ENCODE peak calls at places on chromosomes 16 and 17, in ten cellular contexts. One of them, this sample, is unnamed.

GRCh38 chr17:54353789-54354525 is 531.2 kb downstream of the KIF2B start:
- DNase-seq in iPS DF 6.9: no peak
- DNase-seq in esophagus squamous epithelium: no peak
- DNase-seq in right atrium auricular region: no peak
- DNase-seq in stimulated activated CD4-positive, alpha-beta T cell treated with anti-CD3 and anti-CD28 coated beads, Interleukin-2, amount 100 ng/mL, for 48 hours: no peak
- DNase-seq in germinal center: no peak
- DNase-seq in effector CD4-positive, alpha-beta T cell: no peak
- DNase-seq in activated T-helper 2 cell treated with anti-CD3 and anti-CD28 coated beads, Interferon-gamma antibody, Interleukin-2, Interleukin-4, amounts not matched to agents 10 μg/mL and 5 μg/mL and 100 μg/mL, durations not matched to agents 14 hours and 24 hours and 36 hours: no peak
- DNase-seq in pulmonary artery endothelial cell: no peak
- DNase-seq in ureter: no peak
- DNase-seq in this sample: no peak

GRCh38 chr16:29025735-29026134 is 40.9 kb downstream of the LAT start:
- DNase-seq in esophagus squamous epithelium: no peak
- DNase-seq in iPS DF 6.9: no peak
- DNase-seq in pulmonary artery endothelial cell: no peak
- DNase-seq in right atrium auricular region: no peak
- DNase-seq in ureter: no peak
- DNase-seq in effector CD4-positive, alpha-beta T cell: no peak
- DNase-seq in stimulated activated CD4-positive, alpha-beta T cell treated with anti-CD3 and anti-CD28 coated beads, Interleukin-2, amount 100 ng/mL, for 48 hours: no peak
- DNase-seq in activated T-helper 2 cell treated with anti-CD3 and anti-CD28 coated beads, Interferon-gamma antibody, Interleukin-2, Interleukin-4, amounts not matched to agents 10 μg/mL and 5 μg/mL and 100 μg/mL, durations not matched to agents 14 hours and 24 hours and 36 hours: no peak
- DNase-seq in germinal center: no peak
- DNase-seq in this sample: no peak

GRCh38 chr16:81583893-81584705 is 139.5 kb downstream of the CMIP start:
- DNase-seq in ureter: peak
- DNase-seq in esophagus squamous epithelium: no peak
- DNase-seq in pulmonary artery endothelial cell: no peak
- DNase-seq in activated T-helper 2 cell treated with anti-CD3 and anti-CD28 coated beads, Interferon-gamma antibody, Interleukin-2, Interleukin-4, amounts not matched to agents 10 μg/mL and 5 μg/mL and 100 μg/mL, durations not matched to agents 14 hours and 24 hours and 36 hours: no peak
- DNase-seq in right atrium auricular region: no peak
- DNase-seq in stimulated activated CD4-positive, alpha-beta T cell treated with anti-CD3 and anti-CD28 coated beads, Interleukin-2, amount 100 ng/mL, for 48 hours: no peak
- DNase-seq in iPS DF 6.9: no peak
- DNase-seq in germinal center: no peak
- DNase-seq in effector CD4-positive, alpha-beta T cell: no peak
- DNase-seq in this sample: no peak

GRCh38 chr17:33073416-33073815 is 81.8 kb downstream of the SPACA3 start:
- DNase-seq in activated T-helper 2 cell treated with anti-CD3 and anti-CD28 coated beads, Interferon-gamma antibody, Interleukin-2, Interleukin-4, amounts not matched to agents 10 μg/mL and 5 μg/mL and 100 μg/mL, durations not matched to agents 14 hours and 24 hours and 36 hours: no peak
- DNase-seq in right atrium auricular region: no peak
- DNase-seq in esophagus squamous epithelium: no peak
- DNase-seq in pulmonary artery endothelial cell: no peak
- DNase-seq in effector CD4-positive, alpha-beta T cell: no peak
- DNase-seq in iPS DF 6.9: no peak
- DNase-seq in germinal center: no peak
- DNase-seq in stimulated activated CD4-positive, alpha-beta T cell treated with anti-CD3 and anti-CD28 coated beads, Interleukin-2, amount 100 ng/mL, for 48 hours: no peak
- DNase-seq in ureter: no peak
- DNase-seq in this sample: no peak

GRCh38 chr17:39963826-39964225 is 1.0 kb downstream of the GSDMA start:
- DNase-seq in pulmonary artery endothelial cell: no peak
- DNase-seq in activated T-helper 2 cell treated with anti-CD3 and anti-CD28 coated beads, Interferon-gamma antibody, Interleukin-2, Interleukin-4, amounts not matched to agents 10 μg/mL and 5 μg/mL and 100 μg/mL, durations not matched to agents 14 hours and 24 hours and 36 hours: no peak
- DNase-seq in stimulated activated CD4-positive, alpha-beta T cell treated with anti-CD3 and anti-CD28 coated beads, Interleukin-2, amount 100 ng/mL, for 48 hours: no peak
- DNase-seq in iPS DF 6.9: no peak
- DNase-seq in effector CD4-positive, alpha-beta T cell: peak
- DNase-seq in germinal center: no peak
- DNase-seq in right atrium auricular region: no peak
- DNase-seq in ureter: no peak
- DNase-seq in esophagus squamous epithelium: no peak
- DNase-seq in this sample: no peak

GRCh38 chr16:31348578-31348977 is 6.4 kb upstream of the ITGAX start:
- DNase-seq in activated T-helper 2 cell treated with anti-CD3 and anti-CD28 coated beads, Interferon-gamma antibody, Interleukin-2, Interleukin-4, amounts not matched to agents 10 μg/mL and 5 μg/mL and 100 μg/mL, durations not matched to agents 14 hours and 24 hours and 36 hours: no peak
- DNase-seq in esophagus squamous epithelium: no peak
- DNase-seq in effector CD4-positive, alpha-beta T cell: no peak
- DNase-seq in ureter: no peak
- DNase-seq in pulmonary artery endothelial cell: no peak
- DNase-seq in stimulated activated CD4-positive, alpha-beta T cell treated with anti-CD3 and anti-CD28 coated beads, Interleukin-2, amount 100 ng/mL, for 48 hours: no peak
- DNase-seq in iPS DF 6.9: no peak
- DNase-seq in germinal center: no peak
- DNase-seq in right atrium auricular region: no peak
- DNase-seq in this sample: no peak

GRCh38 chr16:30567160-30567990 is 4.1 kb downstream of the ZNF688 start:
- DNase-seq in esophagus squamous epithelium: no peak
- DNase-seq in iPS DF 6.9: no peak
- DNase-seq in effector CD4-positive, alpha-beta T cell: peak
- DNase-seq in stimulated activated CD4-positive, alpha-beta T cell treated with anti-CD3 and anti-CD28 coated beads, Interleukin-2, amount 100 ng/mL, for 48 hours: peak
- DNase-seq in pulmonary artery endothelial cell: no peak
- DNase-seq in germinal center: no peak
- DNase-seq in right atrium auricular region: no peak
- DNase-seq in ureter: no peak
- DNase-seq in activated T-helper 2 cell treated with anti-CD3 and anti-CD28 coated beads, Interferon-gamma antibody, Interleukin-2, Interleukin-4, amounts not matched to agents 10 μg/mL and 5 μg/mL and 100 μg/mL, durations not matched to agents 14 hours and 24 hours and 36 hours: no peak
- DNase-seq in this sample: no peak

GRCh38 chr16:50068550-50068949 is 2.8 kb downstream of the HEATR3 start:
- DNase-seq in activated T-helper 2 cell treated with anti-CD3 and anti-CD28 coated beads, Interferon-gamma antibody, Interleukin-2, Interleukin-4, amounts not matched to agents 10 μg/mL and 5 μg/mL and 100 μg/mL, durations not matched to agents 14 hours and 24 hours and 36 hours: no peak
- DNase-seq in effector CD4-positive, alpha-beta T cell: no peak
- DNase-seq in germinal center: no peak
- DNase-seq in stimulated activated CD4-positive, alpha-beta T cell treated with anti-CD3 and anti-CD28 coated beads, Interleukin-2, amount 100 ng/mL, for 48 hours: no peak
- DNase-seq in esophagus squamous epithelium: no peak
- DNase-seq in iPS DF 6.9: no peak
- DNase-seq in ureter: no peak
- DNase-seq in pulmonary artery endothelial cell: no peak
- DNase-seq in right atrium auricular region: no peak
- DNase-seq in this sample: no peak

GRCh38 chr16:25109643-25110042 is 1.9 kb upstream of the LCMT1 start:
- DNase-seq in effector CD4-positive, alpha-beta T cell: no peak
- DNase-seq in iPS DF 6.9: no peak
- DNase-seq in activated T-helper 2 cell treated with anti-CD3 and anti-CD28 coated beads, Interferon-gamma antibody, Interleukin-2, Interleukin-4, amounts not matched to agents 10 μg/mL and 5 μg/mL and 100 μg/mL, durations not matched to agents 14 hours and 24 hours and 36 hours: no peak
- DNase-seq in pulmonary artery endothelial cell: peak
- DNase-seq in germinal center: no peak
- DNase-seq in right atrium auricular region: peak
- DNase-seq in stimulated activated CD4-positive, alpha-beta T cell treated with anti-CD3 and anti-CD28 coated beads, Interleukin-2, amount 100 ng/mL, for 48 hours: no peak
- DNase-seq in ureter: no peak
- DNase-seq in esophagus squamous epithelium: no peak
- DNase-seq in this sample: no peak

This sample was measured in HL-60.